ENCODE peak calls at places on chromosomes 7 and 10, in ten cellular contexts. One of them, this sample, is unnamed.

GRCh38 chr7:100674441-100675407 is 1.2 kb downstream of the GNB2 start:
- DNase-seq in cardiac muscle cell: no peak
- DNase-seq in tibial artery: no peak
- DNase-seq in heart right ventricle: no peak
- DNase-seq in ovary: peak
- DNase-seq in fibroblast of lung: no peak
- DNase-seq in AG04450: no peak
- DNase-seq in hepatocyte: peak
- DNase-seq in prostate gland: no peak
- DNase-seq in HepG2: no peak
- DNase-seq in this sample: no peak

GRCh38 chr7:3336042-3336665 is 35.1 kb downstream of the SDK1 start:
- DNase-seq in cardiac muscle cell: no peak
- DNase-seq in tibial artery: no peak
- DNase-seq in heart right ventricle: no peak
- DNase-seq in ovary: no peak
- DNase-seq in fibroblast of lung: no peak
- DNase-seq in AG04450: no peak
- DNase-seq in hepatocyte: no peak
- DNase-seq in prostate gland: no peak
- DNase-seq in HepG2: no peak
- DNase-seq in this sample: no peak

GRCh38 chr7:101453617-101454016 is 90.9 kb downstream of the COL26A1 start:
- DNase-seq in cardiac muscle cell: no peak
- DNase-seq in tibial artery: no peak
- DNase-seq in heart right ventricle: no peak
- DNase-seq in ovary: no peak
- DNase-seq in fibroblast of lung: no peak
- DNase-seq in AG04450: no peak
- DNase-seq in hepatocyte: no peak
- DNase-seq in prostate gland: no peak
- DNase-seq in HepG2: no peak
- DNase-seq in this sample: no peak

GRCh38 chr7:87810130-87810529 is 66.0 kb downstream of the SLC25A40 start:
- DNase-seq in cardiac muscle cell: no peak
- DNase-seq in tibial artery: no peak
- DNase-seq in heart right ventricle: no peak
- DNase-seq in ovary: no peak
- DNase-seq in fibroblast of lung: no peak
- DNase-seq in AG04450: no peak
- DNase-seq in hepatocyte: peak
- DNase-seq in prostate gland: no peak
- DNase-seq in HepG2: no peak
- DNase-seq in this sample: no peak

GRCh38 chr10:118256825-118257570 is 85.1 kb downstream of the FAM204A start:
- DNase-seq in cardiac muscle cell: no peak
- DNase-seq in tibial artery: no peak
- DNase-seq in heart right ventricle: no peak
- DNase-seq in ovary: no peak
- DNase-seq in fibroblast of lung: no peak
- DNase-seq in AG04450: no peak
- DNase-seq in hepatocyte: no peak
- DNase-seq in prostate gland: peak
- DNase-seq in HepG2: no peak
- DNase-seq in this sample: no peak

GRCh38 chr7:85135931-85136330 is 50.9 kb downstream of the SEMA3D start:
- DNase-seq in cardiac muscle cell: peak
- DNase-seq in tibial artery: no peak
- DNase-seq in heart right ventricle: no peak
- DNase-seq in ovary: no peak
- DNase-seq in fibroblast of lung: peak
- DNase-seq in AG04450: peak
- DNase-seq in hepatocyte: no peak
- DNase-seq in prostate gland: no peak
- DNase-seq in HepG2: no peak
- DNase-seq in this sample: peak

GRCh38 chr7:127776776-127777390 is 124.9 kb downstream of the SND1 start:
- DNase-seq in cardiac muscle cell: peak
- DNase-seq in tibial artery: no peak
- DNase-seq in heart right ventricle: no peak
- DNase-seq in ovary: no peak
- DNase-seq in fibroblast of lung: peak
- DNase-seq in AG04450: peak
- DNase-seq in hepatocyte: no peak
- DNase-seq in prostate gland: no peak
- DNase-seq in HepG2: no peak
- DNase-seq in this sample: no peak

GRCh38 chr10:22615819-22616499 is 98.4 kb downstream of the PIP4K2A start:
- DNase-seq in cardiac muscle cell: peak
- DNase-seq in tibial artery: peak
- DNase-seq in heart right ventricle: peak
- DNase-seq in ovary: no peak
- DNase-seq in fibroblast of lung: peak
- DNase-seq in AG04450: no peak
- DNase-seq in hepatocyte: peak
- DNase-seq in prostate gland: no peak
- DNase-seq in HepG2: peak
- DNase-seq in this sample: no peak

GRCh38 chr10:127743205-127743604 is 6.2 kb downstream of the FOXI2 start:
- DNase-seq in cardiac muscle cell: no peak
- DNase-seq in tibial artery: no peak
- DNase-seq in heart right ventricle: no peak
- DNase-seq in ovary: no peak
- DNase-seq in fibroblast of lung: no peak
- DNase-seq in AG04450: no peak
- DNase-seq in hepatocyte: no peak
- DNase-seq in prostate gland: no peak
- DNase-seq in HepG2: no peak
- DNase-seq in this sample: no peak

GRCh38 chr7:31305260-31305659 is 35.3 kb downstream of the NEUROD6 start:
- DNase-seq in cardiac muscle cell: no peak
- DNase-seq in tibial artery: no peak
- DNase-seq in heart right ventricle: no peak
- DNase-seq in ovary: no peak
- DNase-seq in fibroblast of lung: no peak
- DNase-seq in AG04450: no peak
- DNase-seq in hepatocyte: no peak
- DNase-seq in prostate gland: no peak
- DNase-seq in HepG2: no peak
- DNase-seq in this sample: no peak

GRCh38 chr7:113109718-113110117 is 8.6 kb downstream of the SMIM30 start:
- DNase-seq in cardiac muscle cell: no peak
- DNase-seq in tibial artery: no peak
- DNase-seq in heart right ventricle: no peak
- DNase-seq in ovary: no peak
- DNase-seq in fibroblast of lung: no peak
- DNase-seq in AG04450: no peak
- DNase-seq in hepatocyte: no peak
- DNase-seq in prostate gland: no peak
- DNase-seq in HepG2: no peak
- DNase-seq in this sample: no peak

GRCh38 chr7:67518580-67518979 is 521.9 kb downstream of the TYW1 start:
- DNase-seq in cardiac muscle cell: no peak
- DNase-seq in tibial artery: no peak
- DNase-seq in heart right ventricle: peak
- DNase-seq in ovary: no peak
- DNase-seq in fibroblast of lung: no peak
- DNase-seq in AG04450: no peak
- DNase-seq in hepatocyte: no peak
- DNase-seq in prostate gland: no peak
- DNase-seq in HepG2: no peak
- DNase-seq in this sample: no peak

GRCh38 chr7:116630932-116631449 is 41.0 kb upstream of the MET start:
- DNase-seq in cardiac muscle cell: peak
- DNase-seq in tibial artery: peak
- DNase-seq in heart right ventricle: peak
- DNase-seq in ovary: no peak
- DNase-seq in fibroblast of lung: peak
- DNase-seq in AG04450: no peak
- DNase-seq in hepatocyte: peak
- DNase-seq in prostate gland: no peak
- DNase-seq in HepG2: peak
- DNase-seq in this sample: peak

GRCh38 chr7:125279956-125280355 is 350.3 kb upstream of the POT1 start:
- DNase-seq in cardiac muscle cell: no peak
- DNase-seq in tibial artery: no peak
- DNase-seq in heart right ventricle: no peak
- DNase-seq in ovary: no peak
- DNase-seq in fibroblast of lung: no peak
- DNase-seq in AG04450: no peak
- DNase-seq in hepatocyte: no peak
- DNase-seq in prostate gland: no peak
- DNase-seq in HepG2: no peak
- DNase-seq in this sample: no peak

GRCh38 chr7:140342732-140343514 is 55.4 kb downstream of the SLC37A3 start:
- DNase-seq in cardiac muscle cell: peak
- DNase-seq in tibial artery: peak
- DNase-seq in heart right ventricle: peak
- DNase-seq in ovary: no peak
- DNase-seq in fibroblast of lung: peak
- DNase-seq in AG04450: no peak
- DNase-seq in hepatocyte: peak
- DNase-seq in prostate gland: no peak
- DNase-seq in HepG2: peak
- DNase-seq in this sample: no peak

GRCh38 chr10:119029613-119030420 is at the start of gene NANOS1:
- DNase-seq in cardiac muscle cell: no peak
- DNase-seq in tibial artery: no peak
- DNase-seq in heart right ventricle: no peak
- DNase-seq in ovary: peak
- DNase-seq in fibroblast of lung: no peak
- DNase-seq in AG04450: no peak
- DNase-seq in hepatocyte: peak
- DNase-seq in prostate gland: no peak
- DNase-seq in HepG2: no peak
- DNase-seq in this sample: no peak

GRCh38 chr7:81367335-81367801 is 402.5 kb downstream of the HGF start:
- DNase-seq in cardiac muscle cell: peak
- DNase-seq in tibial artery: peak
- DNase-seq in heart right ventricle: no peak
- DNase-seq in ovary: no peak
- DNase-seq in fibroblast of lung: peak
- DNase-seq in AG04450: no peak
- DNase-seq in hepatocyte: peak
- DNase-seq in prostate gland: no peak
- DNase-seq in HepG2: no peak
- DNase-seq in this sample: peak

GRCh38 chr10:24341897-24342296 is 133.0 kb downstream of the KIAA1217 start:
- DNase-seq in cardiac muscle cell: no peak
- DNase-seq in tibial artery: no peak
- DNase-seq in heart right ventricle: no peak
- DNase-seq in ovary: no peak
- DNase-seq in fibroblast of lung: no peak
- DNase-seq in AG04450: no peak
- DNase-seq in hepatocyte: no peak
- DNase-seq in prostate gland: no peak
- DNase-seq in HepG2: no peak
- DNase-seq in this sample: no peak
- H3K27ac ChIP-seq in cardiac muscle cell: no peak
- H3K27ac ChIP-seq in tibial artery: no peak
- H3K27ac ChIP-seq in heart right ventricle: peak
- H3K27ac ChIP-seq in ovary: no peak
- H3K27ac ChIP-seq in fibroblast of lung: no peak
- H3K27ac ChIP-seq in AG04450: no peak
- H3K27ac ChIP-seq in hepatocyte: no peak
- H3K27ac ChIP-seq in prostate gland: no peak
- H3K27ac ChIP-seq in HepG2: no peak
- H3K27ac ChIP-seq in this sample: no peak

DNA sequence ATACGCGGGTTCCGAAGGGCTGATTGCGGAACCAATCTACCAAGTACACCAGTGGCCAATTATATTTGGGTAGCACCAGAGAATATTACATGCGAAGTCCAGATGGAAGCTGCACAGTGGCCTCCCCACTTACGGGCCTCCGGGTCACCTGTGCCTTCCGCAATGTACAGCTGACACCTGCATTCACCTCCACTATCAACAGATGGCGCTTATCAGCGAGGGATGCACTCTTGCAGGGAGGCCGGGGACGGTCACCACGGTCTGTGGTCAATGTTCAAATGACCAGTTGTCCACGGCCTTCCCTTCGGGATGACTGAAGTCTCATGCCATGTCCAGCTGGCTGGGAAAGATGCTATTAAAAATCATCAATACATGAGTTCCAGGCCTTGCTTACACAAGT is 47.6 kb downstream of the SLIT1 start:
- DNase-seq in cardiac muscle cell: no peak
- DNase-seq in tibial artery: no peak
- DNase-seq in heart right ventricle: no peak
- DNase-seq in ovary: no peak
- DNase-seq in fibroblast of lung: no peak
- DNase-seq in AG04450: no peak
- DNase-seq in hepatocyte: peak
- DNase-seq in prostate gland: peak
- DNase-seq in HepG2: peak
- DNase-seq in this sample: peak
- TF ChIP-seq CTCF in cardiac muscle cell: no peak
- TF ChIP-seq CTCF in tibial artery: no peak
- TF ChIP-seq CTCF in heart right ventricle: no peak
- TF ChIP-seq CTCF in ovary: no peak
- TF ChIP-seq CTCF in fibroblast of lung: no peak
- TF ChIP-seq CTCF in AG04450: no peak
- TF ChIP-seq CTCF in hepatocyte: peak
- TF ChIP-seq CTCF in prostate gland: no peak
- TF ChIP-seq CTCF in HepG2: peak
- TF ChIP-seq CTCF in this sample: no peak

GRCh38 chr10:13567030-13567429 is 19.7 kb upstream of the PRPF18 start:
- DNase-seq in cardiac muscle cell: peak
- DNase-seq in tibial artery: no peak
- DNase-seq in heart right ventricle: no peak
- DNase-seq in ovary: no peak
- DNase-seq in fibroblast of lung: peak
- DNase-seq in AG04450: no peak
- DNase-seq in hepatocyte: no peak
- DNase-seq in prostate gland: no peak
- DNase-seq in HepG2: no peak
- DNase-seq in this sample: no peak
- H3K27ac ChIP-seq in cardiac muscle cell: no peak
- H3K27ac ChIP-seq in tibial artery: no peak
- H3K27ac ChIP-seq in heart right ventricle: no peak
- H3K27ac ChIP-seq in ovary: no peak
- H3K27ac ChIP-seq in fibroblast of lung: no peak
- H3K27ac ChIP-seq in AG04450: no peak
- H3K27ac ChIP-seq in hepatocyte: no peak
- H3K27ac ChIP-seq in prostate gland: no peak
- H3K27ac ChIP-seq in HepG2: no peak
- H3K27ac ChIP-seq in this sample: no peak

DNA sequence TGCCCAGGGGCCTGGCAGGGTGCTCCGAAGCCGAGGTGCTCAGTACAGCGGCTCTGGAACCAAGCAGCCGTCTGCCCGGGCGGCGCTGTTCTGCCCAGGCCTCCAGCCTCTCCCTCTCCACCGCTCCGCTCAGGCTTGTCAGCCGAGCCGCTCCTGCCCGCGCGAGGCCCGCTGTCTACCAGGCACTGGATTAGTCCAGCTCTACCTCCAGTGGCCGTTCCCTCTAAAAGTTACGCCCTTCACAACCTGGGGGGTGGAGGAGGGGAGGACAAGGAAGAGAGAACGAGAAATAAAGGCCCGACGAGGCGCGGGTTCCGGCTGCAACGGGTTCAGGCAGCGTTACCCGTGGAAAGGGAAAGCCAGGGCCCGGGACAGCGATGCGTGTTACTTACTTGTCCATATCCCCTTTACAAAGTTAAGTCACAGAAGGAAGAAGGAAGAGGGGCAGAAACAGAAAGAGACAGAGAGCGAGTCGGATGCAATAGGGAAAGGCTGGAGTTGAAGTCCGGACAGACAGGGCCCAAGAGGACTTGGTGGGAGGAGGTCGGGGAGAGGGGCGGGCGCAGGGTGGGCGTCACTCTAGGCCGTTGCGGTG is 2.9 kb downstream of the SP8 start:
- DNase-seq in cardiac muscle cell: no peak
- DNase-seq in tibial artery: no peak
- DNase-seq in heart right ventricle: peak
- DNase-seq in ovary: no peak
- DNase-seq in fibroblast of lung: no peak
- DNase-seq in AG04450: no peak
- DNase-seq in hepatocyte: peak
- DNase-seq in prostate gland: peak
- DNase-seq in HepG2: no peak
- DNase-seq in this sample: no peak
- TF ChIP-seq CTCF in cardiac muscle cell: no peak
- TF ChIP-seq CTCF in tibial artery: no peak
- TF ChIP-seq CTCF in heart right ventricle: no peak
- TF ChIP-seq CTCF in ovary: no peak
- TF ChIP-seq CTCF in fibroblast of lung: no peak
- TF ChIP-seq CTCF in AG04450: no peak
- TF ChIP-seq CTCF in hepatocyte: peak
- TF ChIP-seq CTCF in prostate gland: no peak
- TF ChIP-seq CTCF in HepG2: no peak
- TF ChIP-seq CTCF in this sample: peak